ENCODE peak calls at places on chromosomes 12 and 14, in four cellular contexts. D is K562, W is NB4, H is GM12878. K is an unnamed sample.

GRCh38 chr14:60845523-60845922 is 111.0 kb downstream of the MNAT1 start:
- DNase-seq in D (no peak), H (peak), W (peak), K (no peak)

GRCh38 chr12:2163172-2163927 is 110.6 kb downstream of the CACNA1C start:
- DNase-seq in W (no peak), D (peak), H (no peak), K (no peak)

GRCh38 chr12:93125126-93125525 is 196.0 kb upstream of the EEA1 start:
- DNase-seq in W (no peak), H (no peak), D (no peak), K (no peak)

GRCh38 chr14:104698688-104699425 is 9.4 kb downstream of the INF2 start:
- DNase-seq in D (no peak), H (no peak), W (no peak), K (no peak)

GRCh38 chr14:61145258-61145902 is 135.8 kb downstream of the TMEM30B start:
- DNase-seq in H (no peak), W (no peak), D (no peak), K (no peak)

GRCh38 chr14:57833304-57833703 is 32.6 kb downstream of the SLC35F4 start:
- DNase-seq in W (no peak), D (no peak), H (no peak), K (peak)

GRCh38 chr14:83779266-83779665 is 1750.7 kb upstream of the FLRT2 start:
- DNase-seq in H (no peak), D (no peak), W (no peak), K (no peak)

GRCh38 chr12:132154941-132155770 is 10.9 kb downstream of the NOC4L start:
- DNase-seq in D (no peak), W (no peak), H (no peak), K (peak)

GRCh38 chr12:49562831-49563230 is 5.1 kb downstream of the MCRS1 start:
- DNase-seq in D (no peak), W (no peak), H (no peak), K (no peak)

GRCh38 chr12:89863968-89864367 is 155.3 kb upstream of the ATP2B1 start:
- DNase-seq in H (no peak), W (peak), D (no peak), K (no peak)

GRCh38 chr12:127144770-127145169 is 1122.2 kb upstream of the TMEM132C start:
- DNase-seq in H (no peak), D (no peak), W (no peak), K (no peak)
- TF ChIP-seq MYC in H (no peak), D (no peak), W (no peak), K (no peak)

GRCh38 chr14:69613312-69614073 is 2.1 kb downstream of the SUSD6 start:
- DNase-seq in W (no peak), H (no peak), D (no peak), K (no peak)

GRCh38 chr14:69614592-69614991 is 3.2 kb downstream of the SUSD6 start:
- DNase-seq in H (peak), W (peak), D (no peak), K (no peak)

GRCh38 chr14:69612014-69612758 is 790 bp downstream of the SUSD6 start:
- DNase-seq in H (no peak), D (peak), W (peak), K (peak)

GRCh38 chr14:69611264-69612013 is at the start of gene SUSD6:
- DNase-seq in H (no peak), W (peak), D (peak), K (peak)

GRCh38 chr14:69612759-69613145 is 1.4 kb downstream of the SUSD6 start:
- DNase-seq in H (no peak), W (no peak), D (peak), K (no peak)
- TF ChIP-seq POLR2A in H (no peak), W (no peak), D (no peak), K (no peak)

GRCh38 chr12:57611116-57611809 is at the start of gene ARHGEF25:
- DNase-seq in W (no peak), H (no peak), D (peak), K (peak)
- TF ChIP-seq MYC in W (no peak), H (no peak), D (peak), K (no peak)

DNA sequence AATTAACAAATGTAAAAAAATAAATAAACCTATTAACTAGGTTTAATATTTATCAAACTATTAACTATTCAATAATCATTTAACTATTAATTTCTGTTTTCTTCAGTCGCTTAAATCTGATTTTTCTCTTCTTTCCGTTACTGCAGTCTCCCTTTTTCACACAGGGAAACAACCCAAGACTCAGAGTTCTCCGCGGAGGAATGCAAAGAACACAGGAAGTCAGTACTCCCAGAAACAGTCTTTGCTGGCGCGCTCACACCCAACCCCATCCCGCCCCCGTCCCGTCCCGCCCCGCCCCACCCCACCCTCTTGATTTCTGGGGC is 355 bp upstream of the METTL17 start:
- DNase-seq in H (no peak), D (no peak), W (no peak), K (no peak)
- TF ChIP-seq POLR2A in H (no peak), D (no peak), W (peak), K (no peak)